ENCODE peak calls at places on chromosomes 5 and 9, in nine cellular contexts. R, S, Y, N, L, G, M, T and H are unnamed samples.

GRCh38 chr5:151925396-151925750 is 722 bp upstream of the GLRA1 start:
- DNase-seq in R (no peak), S (no peak), Y (no peak), N (no peak), L (no peak), G (no peak), M (no peak), T (no peak), H (no peak)

GRCh38 chr9:130078547-130078946 is 24.8 kb downstream of the GPR107 start:
- DNase-seq in R (no peak), S (no peak), Y (no peak), N (no peak), L (no peak), G (no peak), M (no peak), T (no peak), H (no peak)

GRCh38 chr5:180644825-180645608 is 4.4 kb downstream of the FLT4 start:
- DNase-seq in R (no peak), S (no peak), Y (no peak), N (no peak), L (no peak), G (no peak), M (peak), T (no peak), H (no peak)

GRCh38 chr5:157020508-157021213 is 38.3 kb downstream of the HAVCR1 start:
- DNase-seq in R (no peak), S (no peak), Y (no peak), N (no peak), L (no peak), G (no peak), M (no peak), T (no peak), H (no peak)

GRCh38 chr9:115359011-115359780 is 241.2 kb upstream of the TNC start:
- DNase-seq in R (no peak), S (peak), Y (no peak), N (no peak), L (no peak), G (no peak), M (no peak), T (no peak), H (no peak)

GRCh38 chr5:150636391-150637244 is 3.8 kb upstream of the SYNPO start:
- DNase-seq in R (no peak), S (peak), Y (no peak), N (peak), L (no peak), G (no peak), M (no peak), T (no peak), H (peak)

GRCh38 chr5:31186672-31187267 is 6.7 kb upstream of the CDH6 start:
- DNase-seq in R (no peak), S (no peak), Y (no peak), N (no peak), L (no peak), G (no peak), M (peak), T (no peak), H (peak)

GRCh38 chr5:60366489-60366888 is 333.5 kb downstream of the DEPDC1B start:
- DNase-seq in R (no peak), S (peak), Y (no peak), N (no peak), L (no peak), G (no peak), M (no peak), T (no peak), H (no peak)

GRCh38 chr9:115625954-115626353 is 508.0 kb upstream of the TNC start:
- DNase-seq in R (no peak), S (no peak), Y (no peak), N (no peak), L (no peak), G (no peak), M (no peak), T (no peak), H (no peak)

GRCh38 chr5:128736567-128736966 is 198.5 kb upstream of the FBN2 start:
- DNase-seq in R (no peak), S (peak), Y (no peak), N (no peak), L (no peak), G (no peak), M (no peak), T (no peak), H (no peak)

GRCh38 chr5:87339986-87340385 is 72.3 kb downstream of the RASA1 start:
- DNase-seq in R (no peak), S (no peak), Y (no peak), N (no peak), L (no peak), G (no peak), M (no peak), T (no peak), H (peak)

GRCh38 chr5:132666310-132667123 is 7.3 kb upstream of the IL4 start:
- DNase-seq in R (no peak), S (no peak), Y (no peak), N (no peak), L (no peak), G (no peak), M (no peak), T (no peak), H (no peak)

GRCh38 chr5:20972419-20972925 is 984.5 kb upstream of the CDH18 start:
- DNase-seq in R (no peak), S (peak), Y (no peak), N (no peak), L (peak), G (peak), M (no peak), T (no peak), H (no peak)

GRCh38 chr9:80503692-80504400 is 932.1 kb downstream of the TLE4 start:
- DNase-seq in R (no peak), S (no peak), Y (no peak), N (no peak), L (no peak), G (no peak), M (no peak), T (no peak), H (no peak)

GRCh38 chr5:132714456-132715307 is 22.7 kb downstream of the KIF3A start:
- DNase-seq in R (no peak), S (no peak), Y (no peak), N (no peak), L (no peak), G (no peak), M (no peak), T (no peak), H (peak)

GRCh38 chr9:134413890-134414731 is 87.9 kb downstream of the RXRA start:
- DNase-seq in R (peak), S (peak), Y (no peak), N (peak), L (peak), G (peak), M (no peak), T (no peak), H (peak)

DNA sequence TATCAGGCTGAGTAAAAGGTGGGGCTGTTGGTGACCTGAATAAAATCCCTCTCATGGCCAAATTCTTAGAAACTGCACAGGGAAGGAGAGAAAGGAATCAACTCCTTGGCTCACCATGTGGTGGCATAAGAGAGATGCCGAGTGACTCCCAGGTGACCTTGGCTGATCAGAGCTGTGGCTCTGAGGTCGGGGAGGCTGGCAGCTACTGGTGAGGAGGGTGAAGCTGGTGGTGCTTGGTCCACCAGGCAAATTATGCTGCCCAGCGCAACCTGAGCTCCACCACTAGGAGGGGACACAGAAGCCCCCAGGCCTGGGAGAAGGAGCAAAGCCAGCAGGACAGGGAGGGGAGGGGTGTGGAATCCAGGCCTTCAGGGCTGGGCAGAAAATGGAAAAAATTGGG is 111.2 kb upstream of the IL12B start:
- DNase-seq in R (no peak), S (no peak), Y (no peak), N (no peak), L (no peak), G (no peak), M (no peak), T (no peak), H (no peak)
- TF ChIP-seq CTCF in R (no peak), S (peak), Y (peak), N (no peak), L (peak), G (no peak), M (peak), T (no peak), H (peak)

GRCh38 chr5:143010335-143010734 is 240.2 kb downstream of the ARHGAP26 start:
- DNase-seq in R (no peak), S (peak), Y (no peak), N (no peak), L (no peak), G (no peak), M (no peak), T (no peak), H (no peak)
- TF ChIP-seq CTCF in R (no peak), S (no peak), Y (no peak), N (no peak), L (no peak), G (no peak), M (no peak), T (no peak), H (no peak)

GRCh38 chr5:113292535-113292934 is 142.3 kb downstream of the TSSK1B start:
- DNase-seq in R (no peak), S (no peak), Y (no peak), N (no peak), L (no peak), G (no peak), M (no peak), T (no peak), H (no peak)

GRCh38 chr5:113293068-113293571 is 141.7 kb downstream of the TSSK1B start:
- DNase-seq in R (no peak), S (no peak), Y (no peak), N (no peak), L (no peak), G (no peak), M (no peak), T (no peak), H (no peak)

GRCh38 chr5:113295111-113295539 is 139.7 kb downstream of the TSSK1B start:
- DNase-seq in R (no peak), S (no peak), Y (no peak), N (no peak), L (no peak), G (no peak), M (no peak), T (no peak), H (no peak)

GRCh38 chr5:113293613-113294340 is 141.0 kb downstream of the TSSK1B start:
- DNase-seq in R (no peak), S (no peak), Y (no peak), N (no peak), L (no peak), G (no peak), M (peak), T (no peak), H (peak)

DNA sequence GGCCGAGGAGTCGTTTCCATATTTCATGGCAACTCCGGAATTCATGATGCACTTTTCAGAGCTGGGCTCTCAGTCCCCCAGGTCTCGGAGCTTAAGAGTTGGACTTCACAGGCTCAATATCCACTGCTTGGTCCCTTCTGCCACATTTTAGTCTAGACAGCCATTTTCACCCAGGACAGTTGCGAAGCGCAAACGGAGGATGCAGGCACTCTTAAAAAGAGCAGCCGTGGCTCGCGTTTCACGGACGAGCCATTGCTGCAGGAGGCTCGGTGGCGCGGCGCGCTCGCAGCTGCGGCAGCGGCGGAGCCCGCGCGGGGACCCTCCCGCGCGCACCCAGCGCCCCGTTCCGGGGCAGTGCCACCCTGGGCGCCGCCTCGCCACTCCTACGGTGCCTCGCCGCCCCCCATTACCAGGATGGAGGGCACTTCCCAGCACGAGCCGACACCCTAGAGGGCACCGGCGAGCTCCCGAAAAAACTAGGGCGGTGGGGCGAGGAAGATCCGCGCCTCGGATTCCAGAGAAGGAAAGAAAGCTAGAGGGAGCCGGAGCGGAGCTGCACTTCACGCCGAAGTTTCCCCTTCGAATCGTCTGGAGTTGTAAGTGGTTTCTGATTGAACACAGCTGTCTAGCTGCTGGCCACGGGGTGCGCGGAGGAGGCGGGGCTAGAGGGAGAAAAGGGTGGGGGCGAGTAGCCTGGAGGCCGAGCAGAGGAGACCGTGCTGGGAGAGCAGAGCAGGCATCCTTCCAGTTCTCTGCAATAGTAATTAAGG is 140.3 kb downstream of the TSSK1B start:
- DNase-seq in R (peak), S (peak), Y (no peak), N (peak), L (peak), G (peak), M (peak), T (peak), H (peak)
- TF ChIP-seq CTCF in R (no peak), S (no peak), Y (no peak), N (no peak), L (no peak), G (peak), M (no peak), T (no peak), H (peak)

GRCh38 chr5:154138701-154139100 is 51.8 kb upstream of the GALNT10 start:
- DNase-seq in R (no peak), S (peak), Y (no peak), N (no peak), L (no peak), G (no peak), M (no peak), T (no peak), H (peak)
- TF ChIP-seq CTCF in R (no peak), S (no peak), Y (no peak), N (no peak), L (no peak), G (no peak), M (no peak), T (no peak), H (no peak)

GRCh38 chr5:62340392-62340791 is 34.4 kb downstream of the KIF2A start:
- DNase-seq in R (no peak), S (no peak), Y (no peak), N (no peak), L (no peak), G (no peak), M (no peak), T (no peak), H (peak)
- TF ChIP-seq CTCF in R (no peak), S (no peak), Y (peak), N (peak), L (no peak), G (peak), M (peak), T (peak), H (peak)

GRCh38 chr9:98573749-98574278 is 134.9 kb downstream of the GABBR2 start:
- DNase-seq in R (no peak), S (no peak), Y (no peak), N (no peak), L (no peak), G (no peak), M (no peak), T (no peak), H (no peak)
- TF ChIP-seq CTCF in R (no peak), S (no peak), Y (no peak), N (no peak), L (peak), G (no peak), M (no peak), T (no peak), H (no peak)

GRCh38 chr5:57889558-57889957 is 406.9 kb upstream of the ACTBL2 start:
- DNase-seq in R (no peak), S (peak), Y (no peak), N (no peak), L (no peak), G (no peak), M (no peak), T (no peak), H (peak)
- TF ChIP-seq CTCF in R (peak), S (no peak), Y (no peak), N (peak), L (no peak), G (peak), M (no peak), T (no peak), H (peak)

DNA sequence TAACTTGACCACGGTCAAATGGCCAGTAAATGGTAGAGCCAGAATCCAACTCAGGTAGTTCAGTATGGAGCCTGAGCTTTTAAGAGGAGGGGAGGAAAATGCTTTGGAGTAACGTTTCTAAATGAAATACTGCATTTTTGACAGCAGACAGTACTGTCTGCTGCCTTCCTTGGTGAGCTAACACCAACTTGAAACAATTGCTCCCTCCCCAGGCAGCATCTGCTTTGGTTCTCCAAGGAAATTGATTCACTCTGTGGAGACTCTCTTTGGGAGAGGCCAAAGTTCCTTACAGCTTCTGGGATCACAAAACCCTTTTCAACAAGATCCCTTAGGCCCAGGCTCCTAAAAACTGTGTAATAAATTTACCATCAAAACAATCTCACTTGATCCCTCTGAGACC is 75.2 kb upstream of the SSBP2 start:
- DNase-seq in R (no peak), S (no peak), Y (no peak), N (no peak), L (no peak), G (no peak), M (no peak), T (no peak), H (peak)
- TF ChIP-seq CTCF in R (no peak), S (no peak), Y (no peak), N (no peak), L (no peak), G (no peak), M (no peak), T (no peak), H (no peak)

GRCh38 chr9:34426340-34427074 is 31.9 kb downstream of the FAM219A start:
- DNase-seq in R (no peak), S (no peak), Y (no peak), N (no peak), L (no peak), G (no peak), M (no peak), T (no peak), H (no peak)
- TF ChIP-seq CTCF in R (no peak), S (no peak), Y (no peak), N (no peak), L (no peak), G (no peak), M (no peak), T (no peak), H (no peak)

DNA sequence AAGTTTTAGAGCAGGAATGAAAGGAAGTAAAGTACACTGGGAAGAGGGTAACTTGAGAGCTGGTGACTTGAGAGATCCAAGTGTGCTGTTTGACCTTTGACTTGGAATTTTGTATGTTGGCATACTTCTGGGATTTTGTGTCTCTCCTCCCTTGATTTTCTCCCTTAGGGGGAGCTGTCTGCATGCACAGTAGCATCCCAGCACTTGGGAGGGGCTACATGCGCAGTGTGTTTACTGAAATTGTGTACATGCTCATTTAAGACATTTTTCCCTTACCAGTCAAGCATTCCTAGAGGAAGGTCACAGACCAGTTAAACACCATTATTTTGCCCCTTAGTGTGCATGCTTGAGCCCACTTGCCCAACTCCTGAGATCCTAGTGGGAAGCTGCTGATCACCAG is 120.1 kb downstream of the ZNF622 start:
- DNase-seq in R (no peak), S (no peak), Y (no peak), N (no peak), L (no peak), G (no peak), M (no peak), T (no peak), H (peak)
- TF ChIP-seq CTCF in R (no peak), S (no peak), Y (no peak), N (no peak), L (no peak), G (no peak), M (no peak), T (no peak), H (peak)